ENCODE peak calls at places on chromosomes 5 and 9, in five cellular contexts. One of them, this sample, is unnamed.

GRCh38 chr5:107889387-107889786 is 218.7 kb upstream of the EFNA5 start:
- DNase-seq in HAP-1: no peak
- DNase-seq in astrocyte: peak
- DNase-seq in left ventricle myocardium inferior: no peak
- DNase-seq in heart left ventricle: no peak
- DNase-seq in this sample: no peak

GRCh38 chr5:110262754-110263153 is 463.7 kb downstream of the TMEM232 start:
- DNase-seq in astrocyte: peak
- DNase-seq in left ventricle myocardium inferior: no peak
- DNase-seq in heart left ventricle: no peak
- DNase-seq in HAP-1: no peak
- DNase-seq in this sample: no peak

GRCh38 chr5:131981516-131981915 is 29.9 kb downstream of the ACSL6 start:
- DNase-seq in left ventricle myocardium inferior: no peak
- DNase-seq in heart left ventricle: no peak
- DNase-seq in astrocyte: no peak
- DNase-seq in HAP-1: no peak
- DNase-seq in this sample: no peak

GRCh38 chr9:96156578-96156977 is 145.4 kb downstream of the HSD17B3 start:
- DNase-seq in heart left ventricle: no peak
- DNase-seq in left ventricle myocardium inferior: no peak
- DNase-seq in astrocyte: no peak
- DNase-seq in HAP-1: no peak
- DNase-seq in this sample: peak

GRCh38 chr9:21782207-21782606 is 20.2 kb upstream of the MTAP start:
- DNase-seq in left ventricle myocardium inferior: no peak
- DNase-seq in heart left ventricle: no peak
- DNase-seq in astrocyte: peak
- DNase-seq in HAP-1: no peak
- DNase-seq in this sample: no peak

GRCh38 chr5:178388381-178389030 is 155.9 kb upstream of the PHYKPL start:
- DNase-seq in astrocyte: no peak
- DNase-seq in heart left ventricle: peak
- DNase-seq in left ventricle myocardium inferior: peak
- DNase-seq in HAP-1: no peak
- DNase-seq in this sample: no peak

GRCh38 chr9:119523508-119523907 is 154.3 kb upstream of the BRINP1 start:
- DNase-seq in left ventricle myocardium inferior: no peak
- DNase-seq in HAP-1: no peak
- DNase-seq in astrocyte: no peak
- DNase-seq in heart left ventricle: no peak
- DNase-seq in this sample: no peak

GRCh38 chr5:117504245-117504644 is 929.6 kb upstream of the SEMA6A start:
- DNase-seq in left ventricle myocardium inferior: no peak
- DNase-seq in HAP-1: no peak
- DNase-seq in astrocyte: no peak
- DNase-seq in heart left ventricle: no peak
- DNase-seq in this sample: no peak

GRCh38 chr9:132144708-132145365 is 17.0 kb upstream of the NTNG2 start:
- DNase-seq in heart left ventricle: no peak
- DNase-seq in astrocyte: peak
- DNase-seq in HAP-1: no peak
- DNase-seq in left ventricle myocardium inferior: no peak
- DNase-seq in this sample: no peak

GRCh38 chr9:120259100-120259499 is 320.9 kb downstream of the CDK5RAP2 start:
- DNase-seq in left ventricle myocardium inferior: no peak
- DNase-seq in HAP-1: no peak
- DNase-seq in heart left ventricle: no peak
- DNase-seq in astrocyte: no peak
- DNase-seq in this sample: no peak

GRCh38 chr9:108933641-108934322 is at the start of gene ELP1:
- DNase-seq in HAP-1: peak
- DNase-seq in left ventricle myocardium inferior: peak
- DNase-seq in heart left ventricle: peak
- DNase-seq in astrocyte: peak
- DNase-seq in this sample: peak

GRCh38 chr9:35951736-35952135 is 6.2 kb downstream of the OR2S2 start:
- DNase-seq in astrocyte: peak
- DNase-seq in left ventricle myocardium inferior: no peak
- DNase-seq in heart left ventricle: no peak
- DNase-seq in HAP-1: no peak
- DNase-seq in this sample: no peak

GRCh38 chr9:137436761-137437600 is 4.2 kb downstream of the ENTPD8 start:
- DNase-seq in astrocyte: no peak
- DNase-seq in heart left ventricle: peak
- DNase-seq in HAP-1: no peak
- DNase-seq in left ventricle myocardium inferior: no peak
- DNase-seq in this sample: no peak

GRCh38 chr5:39624890-39625289 is 200.1 kb upstream of the DAB2 start:
- DNase-seq in heart left ventricle: no peak
- DNase-seq in left ventricle myocardium inferior: no peak
- DNase-seq in HAP-1: no peak
- DNase-seq in astrocyte: no peak
- DNase-seq in this sample: no peak

GRCh38 chr9:96080364-96080763 is 204.9 kb downstream of the ERCC6L2 start:
- DNase-seq in heart left ventricle: no peak
- DNase-seq in left ventricle myocardium inferior: no peak
- DNase-seq in astrocyte: peak
- DNase-seq in HAP-1: no peak
- DNase-seq in this sample: no peak

GRCh38 chr5:56279979-56280378 is 46.8 kb upstream of the ANKRD55 start:
- DNase-seq in heart left ventricle: no peak
- DNase-seq in HAP-1: no peak
- DNase-seq in left ventricle myocardium inferior: no peak
- DNase-seq in astrocyte: peak
- DNase-seq in this sample: no peak

GRCh38 chr9:35172878-35173277 is 11.1 kb downstream of the UNC13B start:
- DNase-seq in HAP-1: no peak
- DNase-seq in left ventricle myocardium inferior: no peak
- DNase-seq in heart left ventricle: no peak
- DNase-seq in astrocyte: no peak
- DNase-seq in this sample: no peak

GRCh38 chr9:73264636-73265035 is 113.0 kb downstream of the ANXA1 start:
- DNase-seq in left ventricle myocardium inferior: no peak
- DNase-seq in heart left ventricle: no peak
- DNase-seq in HAP-1: no peak
- DNase-seq in astrocyte: peak
- DNase-seq in this sample: no peak

GRCh38 chr9:36871606-36872005 is 162.5 kb downstream of the PAX5 start:
- DNase-seq in astrocyte: no peak
- DNase-seq in left ventricle myocardium inferior: no peak
- DNase-seq in HAP-1: no peak
- DNase-seq in heart left ventricle: no peak
- DNase-seq in this sample: no peak

GRCh38 chr5:142737169-142737568 is 33.0 kb upstream of the ARHGAP26 start:
- DNase-seq in HAP-1: no peak
- DNase-seq in left ventricle myocardium inferior: no peak
- DNase-seq in astrocyte: no peak
- DNase-seq in heart left ventricle: no peak
- DNase-seq in this sample: no peak

GRCh38 chr5:74316064-74316586 is 324.4 kb downstream of the ENC1 start:
- DNase-seq in heart left ventricle: no peak
- DNase-seq in left ventricle myocardium inferior: no peak
- DNase-seq in HAP-1: no peak
- DNase-seq in astrocyte: peak
- DNase-seq in this sample: peak

GRCh38 chr5:172697123-172698121 is 56.4 kb downstream of the NEURL1B start:
- DNase-seq in HAP-1: peak
- DNase-seq in left ventricle myocardium inferior: peak
- DNase-seq in heart left ventricle: peak
- DNase-seq in astrocyte: peak
- DNase-seq in this sample: peak
- H3K4me3 ChIP-seq in HAP-1: peak
- H3K4me3 ChIP-seq in left ventricle myocardium inferior: peak
- H3K4me3 ChIP-seq in heart left ventricle: peak
- H3K4me3 ChIP-seq in astrocyte: peak
- H3K4me3 ChIP-seq in this sample: peak

DNA sequence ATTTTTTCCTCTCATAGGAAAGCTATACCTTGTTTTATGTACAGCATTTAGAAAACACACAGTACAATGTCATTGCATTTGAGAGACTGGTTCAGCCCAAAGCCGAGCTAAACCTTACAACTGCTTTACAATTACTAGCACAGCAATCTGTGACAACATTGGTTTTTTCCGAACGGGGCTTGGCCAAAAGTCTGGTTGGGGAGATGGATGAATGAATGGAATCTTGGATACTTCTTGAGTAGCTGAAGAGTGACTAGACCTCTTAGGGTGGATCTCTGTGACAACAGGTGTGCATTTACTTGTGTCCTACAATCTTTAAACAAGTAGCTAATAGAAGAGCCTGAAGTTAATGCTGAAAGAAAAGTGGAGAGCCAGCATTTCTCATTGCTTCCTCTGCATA is 1.2 kb downstream of the SGCD start:
- DNase-seq in HAP-1: peak
- DNase-seq in heart left ventricle: no peak
- DNase-seq in left ventricle myocardium inferior: no peak
- DNase-seq in astrocyte: no peak
- DNase-seq in this sample: no peak
- H3K4me3 ChIP-seq in HAP-1: peak
- H3K4me3 ChIP-seq in heart left ventricle: peak
- H3K4me3 ChIP-seq in left ventricle myocardium inferior: peak
- H3K4me3 ChIP-seq in astrocyte: no peak
- H3K4me3 ChIP-seq in this sample: peak

DNA sequence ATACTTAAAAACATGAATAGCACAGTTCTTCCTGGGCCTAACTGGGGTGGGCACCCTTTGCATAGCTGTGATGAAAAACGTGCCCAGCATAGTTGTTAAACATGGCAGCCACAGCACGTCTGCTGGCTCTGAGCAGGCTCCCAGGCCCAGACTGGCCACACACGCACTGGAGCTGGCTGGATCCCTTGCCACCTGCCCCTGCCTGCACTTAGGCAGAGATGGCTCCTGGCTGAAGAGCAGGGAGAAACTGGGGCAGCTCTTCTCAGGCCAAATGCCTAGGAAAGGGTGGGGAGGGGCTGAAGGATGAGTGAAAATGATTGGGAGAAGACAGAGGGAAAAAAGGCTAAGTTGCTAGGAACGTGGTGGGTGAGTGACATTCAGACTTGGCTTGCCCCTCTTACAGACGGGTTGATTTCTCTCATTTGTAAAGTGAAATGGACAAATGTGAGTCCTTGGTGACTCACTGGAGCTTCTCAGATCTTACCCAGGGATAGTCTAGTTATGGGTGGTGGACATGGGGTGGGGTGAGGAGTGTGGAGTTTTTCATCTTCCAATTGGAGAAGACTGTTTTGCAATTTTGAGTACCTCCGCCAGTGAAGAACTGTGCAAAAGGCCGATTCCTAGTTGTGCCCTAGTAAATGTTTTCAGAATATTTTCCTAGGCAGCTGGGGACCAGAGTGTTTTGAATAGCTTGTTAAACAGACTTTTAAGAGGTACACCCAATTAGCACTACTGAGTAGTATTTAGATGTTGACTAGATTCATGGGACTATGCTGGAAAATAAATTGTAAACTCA is 42.4 kb downstream of the TRIO start:
- DNase-seq in astrocyte: peak
- DNase-seq in HAP-1: no peak
- DNase-seq in left ventricle myocardium inferior: no peak
- DNase-seq in heart left ventricle: no peak
- DNase-seq in this sample: no peak
- H3K4me3 ChIP-seq in astrocyte: peak
- H3K4me3 ChIP-seq in HAP-1: no peak
- H3K4me3 ChIP-seq in left ventricle myocardium inferior: no peak
- H3K4me3 ChIP-seq in heart left ventricle: no peak
- H3K4me3 ChIP-seq in this sample: peak

DNA sequence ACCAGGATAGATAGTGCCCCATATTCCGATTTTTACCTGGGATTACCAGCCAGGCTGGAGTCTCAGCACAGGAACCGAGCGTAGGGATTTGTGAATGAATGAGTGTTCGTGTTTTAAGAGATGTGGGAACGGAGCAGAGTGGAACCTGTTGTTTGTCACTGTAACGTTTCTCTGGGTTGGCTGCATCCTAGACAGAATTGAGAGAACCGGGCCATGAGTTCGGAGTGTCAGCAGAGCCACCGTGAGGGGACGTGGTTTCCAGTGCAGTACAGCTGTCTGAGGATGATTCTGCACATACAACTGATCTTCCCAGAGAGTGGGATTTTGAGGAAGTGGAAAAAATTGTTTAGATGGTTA is 1.2 kb downstream of the PDE8B start:
- DNase-seq in left ventricle myocardium inferior: no peak
- DNase-seq in astrocyte: no peak
- DNase-seq in heart left ventricle: no peak
- DNase-seq in HAP-1: no peak
- DNase-seq in this sample: no peak
- H3K4me3 ChIP-seq in left ventricle myocardium inferior: peak
- H3K4me3 ChIP-seq in astrocyte: no peak
- H3K4me3 ChIP-seq in heart left ventricle: no peak
- H3K4me3 ChIP-seq in HAP-1: no peak
- H3K4me3 ChIP-seq in this sample: peak

DNA sequence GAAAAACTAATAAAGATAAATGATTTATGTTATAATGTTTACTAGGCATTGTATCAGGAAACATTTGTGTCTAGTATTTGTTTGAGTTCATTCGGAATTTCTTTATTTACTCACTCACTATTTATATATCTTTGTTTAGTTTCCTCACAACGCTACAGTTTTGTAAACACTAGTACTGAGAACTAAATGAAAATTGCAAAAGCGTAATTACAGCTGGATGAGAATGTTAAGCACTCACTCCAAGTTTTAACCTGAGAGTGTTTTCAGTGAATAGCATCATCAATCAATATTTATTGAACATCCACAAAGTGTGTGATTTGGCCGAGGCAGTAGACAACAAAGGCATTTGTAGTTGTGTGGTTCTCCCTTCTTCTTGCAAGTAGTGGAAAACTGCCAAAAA is 969.6 kb upstream of the DMAC1 start:
- DNase-seq in HAP-1: no peak
- DNase-seq in astrocyte: no peak
- DNase-seq in heart left ventricle: no peak
- DNase-seq in left ventricle myocardium inferior: no peak
- DNase-seq in this sample: no peak
- H3K4me3 ChIP-seq in HAP-1: no peak
- H3K4me3 ChIP-seq in astrocyte: no peak
- H3K4me3 ChIP-seq in heart left ventricle: no peak
- H3K4me3 ChIP-seq in left ventricle myocardium inferior: no peak
- H3K4me3 ChIP-seq in this sample: no peak

This sample was measured in tibial artery.